ENCODE peak calls at places on chromosome 9, in four cellular contexts. One of them, this sample, is unnamed.

GRCh38 chr9:693460-694390 is 147.8 kb upstream of the DMRT1 start:
- DNase-seq in GM12878: no peak
- DNase-seq in K562: no peak
- DNase-seq in HepG2: no peak
- DNase-seq in this sample: no peak

GRCh38 chr9:79127661-79128060 is 444.1 kb upstream of the TLE4 start:
- DNase-seq in GM12878: no peak
- DNase-seq in K562: no peak
- DNase-seq in HepG2: no peak
- DNase-seq in this sample: no peak

GRCh38 chr9:134055981-134056461 is 11.8 kb downstream of the BRD3 start:
- DNase-seq in GM12878: no peak
- DNase-seq in K562: no peak
- DNase-seq in HepG2: no peak
- DNase-seq in this sample: no peak

GRCh38 chr9:76534031-76534430 is 75.0 kb downstream of the GCNT1 start:
- DNase-seq in GM12878: no peak
- DNase-seq in K562: no peak
- DNase-seq in HepG2: no peak
- DNase-seq in this sample: no peak

GRCh38 chr9:109705515-109705914 is 74.5 kb upstream of the PALM2AKAP2 start:
- DNase-seq in GM12878: no peak
- DNase-seq in K562: no peak
- DNase-seq in HepG2: peak; percentile 2
- DNase-seq in this sample: no peak

GRCh38 chr9:133103183-133103986 is 17.7 kb downstream of the RALGDS start:
- DNase-seq in GM12878: no peak
- DNase-seq in K562: peak; percentile 69
- DNase-seq in HepG2: peak; percentile 34
- DNase-seq in this sample: peak; percentile 78

GRCh38 chr9:80885894-80886293 is 803.5 kb downstream of the TLE1 start:
- DNase-seq in GM12878: no peak
- DNase-seq in K562: no peak
- DNase-seq in HepG2: no peak
- DNase-seq in this sample: peak; percentile 38

GRCh38 chr9:112489039-112489546 is 2.5 kb downstream of the KIAA1958 start:
- DNase-seq in GM12878: no peak
- DNase-seq in K562: no peak
- DNase-seq in HepG2: peak; percentile 46
- DNase-seq in this sample: no peak

GRCh38 chr9:124208571-124208970 is 49.2 kb upstream of the NEK6 start:
- DNase-seq in GM12878: peak; percentile 53
- DNase-seq in K562: no peak
- DNase-seq in HepG2: no peak
- DNase-seq in this sample: no peak

GRCh38 chr9:36728651-36729520 is 156.2 kb downstream of the MELK start:
- DNase-seq in GM12878: peak; percentile 13
- DNase-seq in K562: peak; percentile 57
- DNase-seq in HepG2: peak; percentile 54
- DNase-seq in this sample: peak; percentile 97

GRCh38 chr9:129482521-129483466 is 138.1 kb downstream of the C9orf50 start:
- DNase-seq in GM12878: no peak
- DNase-seq in K562: peak; percentile 87
- DNase-seq in HepG2: no peak
- DNase-seq in this sample: no peak

GRCh38 chr9:133125706-133126696 is 5.0 kb upstream of the RALGDS start:
- DNase-seq in GM12878: no peak
- DNase-seq in K562: no peak
- DNase-seq in HepG2: no peak
- DNase-seq in this sample: no peak

GRCh38 chr9:133770076-133770777 is 32.1 kb upstream of the SARDH start:
- DNase-seq in GM12878: no peak
- DNase-seq in K562: no peak
- DNase-seq in HepG2: no peak
- DNase-seq in this sample: peak; percentile 8

GRCh38 chr9:133160742-133161541 is 2.8 kb downstream of the GBGT1 start:
- DNase-seq in GM12878: no peak
- DNase-seq in K562: peak; percentile 82
- DNase-seq in HepG2: peak; percentile 52
- DNase-seq in this sample: peak; percentile 51

GRCh38 chr9:35844628-35845301 is 15.7 kb downstream of the TMEM8B start:
- DNase-seq in GM12878: peak; percentile 64
- DNase-seq in K562: no peak
- DNase-seq in HepG2: no peak
- DNase-seq in this sample: no peak

GRCh38 chr9:37784640-37785483 is at the start of gene EXOSC3:
- DNase-seq in GM12878: peak; percentile 62
- DNase-seq in K562: peak; percentile 91
- DNase-seq in HepG2: peak; percentile 92
- DNase-seq in this sample: peak; percentile 88
- TF ChIP-seq CTCF in GM12878: peak; percentile 6
- TF ChIP-seq CTCF in K562: peak; percentile 41
- TF ChIP-seq CTCF in HepG2: peak; percentile 59
- TF ChIP-seq CTCF in this sample: no peak

DNA sequence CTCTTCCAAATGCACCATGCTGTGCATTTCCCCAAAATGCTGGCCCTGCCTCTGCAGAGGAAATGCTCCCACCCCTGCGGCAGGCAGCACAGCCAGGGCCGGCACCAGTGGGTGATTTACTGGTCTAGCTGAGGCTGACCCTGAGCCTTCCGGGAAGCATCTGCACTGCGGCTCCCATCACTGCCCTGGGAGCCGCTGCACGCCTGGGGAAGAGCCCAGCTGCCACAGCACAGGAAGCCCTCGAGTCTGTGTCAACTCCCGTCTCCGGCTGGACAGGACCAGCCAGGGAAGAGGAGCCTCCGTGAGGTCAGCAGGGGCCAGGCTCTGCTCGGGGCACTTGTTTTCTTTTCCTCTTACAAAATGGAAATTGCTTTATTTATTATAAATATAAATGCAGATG is 25.1 kb upstream of the EEIG1 start:
- DNase-seq in GM12878: no peak
- DNase-seq in K562: no peak
- DNase-seq in HepG2: peak; percentile 56
- DNase-seq in this sample: no peak
- TF ChIP-seq NR2C2 in GM12878: no peak
- TF ChIP-seq NR2C2 in K562: no peak
- TF ChIP-seq NR2C2 in HepG2: no peak
- TF ChIP-seq NR2C2 in this sample: no peak

GRCh38 chr9:95819636-95820035 is 55.9 kb upstream of the ERCC6L2 start:
- DNase-seq in GM12878: no peak
- DNase-seq in K562: no peak
- DNase-seq in HepG2: no peak
- DNase-seq in this sample: no peak
- TF ChIP-seq MAX in GM12878: no peak
- TF ChIP-seq MAX in K562: no peak
- TF ChIP-seq MAX in HepG2: no peak
- TF ChIP-seq MAX in this sample: no peak

GRCh38 chr9:136257381-136258298 is 12.0 kb upstream of the QSOX2 start:
- DNase-seq in GM12878: no peak
- DNase-seq in K562: no peak
- DNase-seq in HepG2: no peak
- DNase-seq in this sample: no peak

GRCh38 chr9:136255166-136255538 is 9.5 kb upstream of the QSOX2 start:
- DNase-seq in GM12878: no peak
- DNase-seq in K562: peak; percentile 56
- DNase-seq in HepG2: peak; percentile 27
- DNase-seq in this sample: no peak

GRCh38 chr9:136258299-136258625 is 12.7 kb upstream of the QSOX2 start:
- DNase-seq in GM12878: no peak
- DNase-seq in K562: no peak
- DNase-seq in HepG2: no peak
- DNase-seq in this sample: no peak

GRCh38 chr9:136254381-136255165 is 9.0 kb upstream of the QSOX2 start:
- DNase-seq in GM12878: no peak
- DNase-seq in K562: no peak
- DNase-seq in HepG2: no peak
- DNase-seq in this sample: no peak

DNA sequence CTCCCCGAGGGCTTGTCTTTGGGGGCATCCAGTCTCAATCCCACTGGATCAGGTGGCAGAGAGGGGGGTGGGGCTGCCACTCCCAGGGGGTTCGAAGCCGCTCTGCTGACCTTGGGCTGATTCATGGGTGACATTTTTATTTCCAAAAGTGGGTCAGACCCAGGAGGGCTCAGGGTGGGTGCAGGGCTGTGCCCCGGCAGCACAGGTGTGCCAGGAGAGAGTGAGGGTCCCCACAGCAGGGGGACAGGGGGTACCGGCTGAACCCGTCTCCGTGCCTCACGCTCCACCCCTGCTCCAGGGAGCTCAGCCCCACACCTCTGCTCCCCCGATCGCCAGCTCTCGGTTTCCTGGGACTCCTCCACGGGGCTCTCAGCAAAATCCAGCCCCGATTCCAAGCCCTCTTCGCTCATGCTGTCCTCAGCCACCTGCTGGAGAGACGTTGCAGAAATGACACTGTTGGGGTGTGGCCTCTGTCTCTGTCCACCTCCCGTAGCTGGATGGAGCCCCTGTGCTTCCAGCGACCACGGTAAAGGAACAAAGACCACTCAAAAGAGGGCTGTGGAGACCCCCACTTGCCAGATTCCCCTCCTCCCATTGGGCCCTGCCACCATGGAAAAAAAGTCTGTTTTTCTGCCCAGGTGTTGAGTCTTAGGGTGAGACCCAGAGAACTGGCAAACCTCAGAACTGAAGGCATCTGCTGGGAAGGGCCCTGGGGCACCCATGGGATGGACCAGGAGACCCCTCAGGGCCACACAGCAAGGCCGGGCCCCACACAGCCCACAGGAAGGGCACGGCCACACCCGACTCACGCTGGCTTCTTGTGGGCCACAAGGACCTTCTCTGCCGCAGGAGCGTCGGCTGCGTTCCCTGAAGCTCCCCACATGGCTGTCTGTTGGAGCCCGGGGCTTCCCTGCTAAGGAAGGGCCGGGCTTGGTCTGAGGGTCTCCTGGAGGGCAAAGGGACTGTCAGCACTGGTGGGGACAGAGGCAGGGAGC is 10.6 kb upstream of the QSOX2 start:
- DNase-seq in GM12878: no peak
- DNase-seq in K562: peak; percentile 65
- DNase-seq in HepG2: no peak
- DNase-seq in this sample: no peak
- TF ChIP-seq CTCF in GM12878: peak; percentile 11
- TF ChIP-seq CTCF in K562: peak; percentile 65
- TF ChIP-seq CTCF in HepG2: peak; percentile 34
- TF ChIP-seq CTCF in this sample: no peak

GRCh38 chr9:107933042-107933441 is 443.5 kb upstream of the KLF4 start:
- DNase-seq in GM12878: no peak
- DNase-seq in K562: no peak
- DNase-seq in HepG2: no peak
- DNase-seq in this sample: no peak

GRCh38 chr9:107929439-107929838 is 439.9 kb upstream of the KLF4 start:
- DNase-seq in GM12878: no peak
- DNase-seq in K562: no peak
- DNase-seq in HepG2: no peak
- DNase-seq in this sample: no peak

GRCh38 chr9:107932036-107932435 is 442.5 kb upstream of the KLF4 start:
- DNase-seq in GM12878: no peak
- DNase-seq in K562: no peak
- DNase-seq in HepG2: no peak
- DNase-seq in this sample: no peak

GRCh38 chr9:107931071-107931715 is 441.6 kb upstream of the KLF4 start:
- DNase-seq in GM12878: no peak
- DNase-seq in K562: no peak
- DNase-seq in HepG2: no peak
- DNase-seq in this sample: no peak

DNA sequence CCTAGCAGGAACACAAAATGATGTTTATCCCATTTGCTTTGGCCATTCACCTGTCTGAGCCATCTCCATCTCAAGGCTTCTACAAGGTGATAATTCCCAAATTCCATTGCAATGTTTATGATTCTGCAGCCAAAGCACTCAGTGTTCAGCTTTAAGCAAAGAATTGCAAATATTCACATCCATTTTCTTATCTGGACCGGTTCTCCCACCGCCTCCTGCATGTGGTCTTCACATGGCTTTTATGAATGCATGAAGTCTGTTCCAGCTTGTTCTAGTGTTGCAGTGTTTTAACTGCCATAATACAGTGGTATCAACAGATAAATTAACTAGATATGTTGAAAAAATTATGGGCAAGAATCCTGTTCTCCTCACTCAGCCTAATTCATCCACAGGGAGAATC is 443.0 kb upstream of the KLF4 start:
- DNase-seq in GM12878: no peak
- DNase-seq in K562: no peak
- DNase-seq in HepG2: no peak
- DNase-seq in this sample: no peak
- TF ChIP-seq NR2C2 in GM12878: no peak
- TF ChIP-seq NR2C2 in K562: no peak
- TF ChIP-seq NR2C2 in HepG2: no peak
- TF ChIP-seq NR2C2 in this sample: no peak

DNA sequence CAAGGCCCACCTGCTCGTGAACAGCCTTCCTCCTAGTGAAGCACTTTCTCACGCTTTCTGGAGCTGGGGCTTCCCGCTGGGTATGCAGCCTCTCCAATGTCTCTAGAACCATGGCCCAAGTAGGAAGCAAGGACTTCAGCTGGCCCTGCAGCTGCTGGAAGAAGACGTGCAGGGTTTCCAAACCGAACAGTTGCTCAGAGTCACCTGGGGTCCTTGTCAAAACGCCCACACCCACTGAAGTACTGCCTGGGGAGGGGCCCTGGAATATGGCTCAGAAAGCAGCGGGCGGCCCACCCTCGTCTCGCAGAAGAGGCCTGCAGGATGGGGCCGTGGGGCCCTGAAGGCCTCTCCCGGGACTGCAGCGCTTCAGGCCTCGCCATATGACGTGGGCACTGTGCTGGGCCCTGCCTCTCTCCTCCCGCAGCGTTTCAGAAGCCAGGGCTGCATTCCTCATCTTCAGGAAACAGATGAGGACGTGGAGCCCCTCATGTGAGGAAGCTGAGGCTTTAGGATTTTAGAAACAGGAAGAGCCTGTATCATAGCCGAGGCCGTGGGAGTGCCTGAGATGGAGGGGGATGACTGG is 116.0 kb upstream of the LMX1B start:
- DNase-seq in GM12878: no peak
- DNase-seq in K562: no peak
- DNase-seq in HepG2: no peak
- DNase-seq in this sample: no peak
- TF ChIP-seq MAX in GM12878: no peak
- TF ChIP-seq MAX in K562: no peak
- TF ChIP-seq MAX in HepG2: no peak
- TF ChIP-seq MAX in this sample: no peak

GRCh38 chr9:126317513-126317912 is 9.1 kb upstream of the MVB12B start:
- DNase-seq in GM12878: no peak
- DNase-seq in K562: no peak
- DNase-seq in HepG2: peak; percentile 47
- DNase-seq in this sample: no peak
- TF ChIP-seq CTCF in GM12878: no peak
- TF ChIP-seq CTCF in K562: no peak
- TF ChIP-seq CTCF in HepG2: peak; percentile 56
- TF ChIP-seq CTCF in this sample: no peak